ENCODE peak calls at places on chromosomes 12 and 14, in ten cellular contexts. M is Calu3, Y is HFFc6, U is endothelial cell, F is foreskin fibroblast, K is tibial nerve, Z is left ventricle myocardium inferior, A is heart right ventricle, N is ovary, P is fibroblast of pulmonary artery. S is an unnamed sample.

GRCh38 chr12:24864796-24865125 is 84.1 kb downstream of the BCAT1 start:
- DNase-seq in M (no peak), Y (peak), U (no peak), F (no peak), K (no peak), Z (no peak), A (no peak), N (no peak), P (no peak), S (no peak)

GRCh38 chr12:123435636-123436016 is 858 bp downstream of the RILPL2 start:
- DNase-seq in M (no peak), Y (no peak), U (no peak), F (no peak), K (no peak), Z (no peak), A (no peak), N (no peak), P (no peak), S (no peak)

GRCh38 chr14:37469650-37470049 is 125.4 kb downstream of the FOXA1 start:
- DNase-seq in M (no peak), Y (no peak), U (no peak), F (no peak), K (no peak), Z (no peak), A (no peak), N (no peak), P (no peak), S (no peak)

GRCh38 chr12:107287436-107288413 is 194.4 kb upstream of the CRY1 start:
- DNase-seq in M (no peak), Y (no peak), U (no peak), F (no peak), K (no peak), Z (no peak), A (no peak), N (no peak), P (no peak), S (no peak)

GRCh38 chr14:74591899-74592298 is 20.1 kb downstream of the LTBP2 start:
- DNase-seq in M (no peak), Y (no peak), U (no peak), F (peak), K (no peak), Z (no peak), A (no peak), N (no peak), P (no peak), S (no peak)

GRCh38 chr14:78758333-78758732 is 588.2 kb downstream of the NRXN3 start:
- DNase-seq in M (peak), Y (peak), U (peak), F (no peak), K (no peak), Z (no peak), A (no peak), N (no peak), P (peak), S (no peak)

GRCh38 chr14:69439516-69440270 is 41.2 kb downstream of the SLC39A9 start:
- DNase-seq in M (no peak), Y (no peak), U (no peak), F (no peak), K (no peak), Z (no peak), A (no peak), N (no peak), P (no peak), S (no peak)

GRCh38 chr12:113299619-113300237 is 35.2 kb downstream of the SLC8B1 start:
- DNase-seq in M (peak), Y (peak), U (no peak), F (peak), K (no peak), Z (peak), A (peak), N (peak), P (peak), S (peak)

GRCh38 chr14:72472845-72473244 is 421.1 kb downstream of the DPF3 start:
- DNase-seq in M (no peak), Y (no peak), U (no peak), F (no peak), K (no peak), Z (no peak), A (no peak), N (no peak), P (peak), S (no peak)
- TF ChIP-seq CTCF in M (no peak), Y (peak), U (peak), F (no peak), K (no peak), Z (no peak), A (no peak), N (no peak), P (no peak), S (no peak)

GRCh38 chr12:64892561-64892960 is 68.1 kb downstream of the TBC1D30 start:
- DNase-seq in M (no peak), Y (no peak), U (no peak), F (no peak), K (no peak), Z (no peak), A (no peak), N (no peak), P (no peak), S (no peak)

GRCh38 chr12:64893961-64894360 is 69.5 kb downstream of the TBC1D30 start:
- DNase-seq in M (no peak), Y (peak), U (no peak), F (peak), K (no peak), Z (no peak), A (no peak), N (no peak), P (peak), S (no peak)

GRCh38 chr12:64895541-64895940 is 71.1 kb downstream of the TBC1D30 start:
- DNase-seq in M (no peak), Y (peak), U (no peak), F (peak), K (no peak), Z (no peak), A (no peak), N (no peak), P (peak), S (no peak)

GRCh38 chr12:64891629-64892028 is 67.2 kb downstream of the TBC1D30 start:
- DNase-seq in M (no peak), Y (no peak), U (no peak), F (no peak), K (no peak), Z (no peak), A (no peak), N (no peak), P (no peak), S (no peak)

GRCh38 chr12:64894827-64895475 is 70.5 kb downstream of the TBC1D30 start:
- DNase-seq in M (no peak), Y (peak), U (no peak), F (peak), K (no peak), Z (no peak), A (no peak), N (no peak), P (no peak), S (no peak)
- TF ChIP-seq CTCF in M (no peak), Y (no peak), U (no peak), F (no peak), K (no peak), Z (no peak), A (no peak), N (no peak), P (no peak), S (no peak)

GRCh38 chr12:61546296-61546695 is 713.9 kb upstream of the USP15 start:
- DNase-seq in M (peak), Y (no peak), U (no peak), F (no peak), K (no peak), Z (no peak), A (no peak), N (no peak), P (no peak), S (no peak)
- TF ChIP-seq CTCF in M (peak), Y (no peak), U (no peak), F (no peak), K (no peak), Z (no peak), A (no peak), N (no peak), P (no peak), S (no peak)

GRCh38 chr12:115223322-115223721 is 539.3 kb upstream of the TBX3 start:
- DNase-seq in M (no peak), Y (peak), U (no peak), F (peak), K (no peak), Z (no peak), A (peak), N (no peak), P (peak), S (no peak)

GRCh38 chr12:115225845-115226244 is 541.9 kb upstream of the TBX3 start:
- DNase-seq in M (no peak), Y (no peak), U (no peak), F (no peak), K (no peak), Z (no peak), A (no peak), N (no peak), P (no peak), S (no peak)

GRCh38 chr12:115224031-115224430 is 540.1 kb upstream of the TBX3 start:
- DNase-seq in M (no peak), Y (no peak), U (no peak), F (no peak), K (no peak), Z (no peak), A (no peak), N (no peak), P (peak), S (no peak)

GRCh38 chr12:115227137-115227615 is 543.2 kb upstream of the TBX3 start:
- DNase-seq in M (no peak), Y (peak), U (no peak), F (peak), K (no peak), Z (peak), A (peak), N (no peak), P (peak), S (peak)

GRCh38 chr12:115222220-115222619 is 538.2 kb upstream of the TBX3 start:
- DNase-seq in M (no peak), Y (no peak), U (no peak), F (no peak), K (no peak), Z (no peak), A (no peak), N (no peak), P (no peak), S (no peak)
- TF ChIP-seq CTCF in M (no peak), Y (no peak), U (no peak), F (no peak), K (no peak), Z (no peak), A (no peak), N (no peak), P (no peak), S (no peak)

DNA sequence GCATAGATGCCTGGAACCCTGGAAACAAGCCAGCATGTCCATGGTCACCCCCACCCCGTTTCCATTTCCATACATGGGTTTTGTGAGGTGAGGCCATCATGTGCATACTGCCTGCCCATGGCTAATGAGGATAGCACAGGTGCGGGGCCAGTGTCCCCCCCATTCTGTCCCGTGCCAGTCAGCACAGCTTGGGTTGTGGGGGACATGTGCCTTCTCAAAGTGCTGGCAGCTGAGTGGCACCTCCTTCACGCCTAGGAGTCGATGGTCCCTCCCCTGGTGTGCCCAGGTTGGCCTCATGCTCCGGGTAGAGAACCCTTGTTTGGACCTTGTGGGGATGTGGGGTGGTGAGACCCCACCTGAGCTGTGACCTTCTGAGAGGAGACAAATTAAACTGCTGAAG is 7.2 kb downstream of the YY1 start:
- DNase-seq in M (peak), Y (no peak), U (no peak), F (no peak), K (no peak), Z (no peak), A (no peak), N (no peak), P (no peak), S (no peak)
- TF ChIP-seq CTCF in M (no peak), Y (no peak), U (no peak), F (no peak), K (no peak), Z (no peak), A (no peak), N (no peak), P (no peak), S (no peak)

GRCh38 chr14:26394114-26394855 is 203.5 kb downstream of the NOVA1 start:
- DNase-seq in M (no peak), Y (no peak), U (no peak), F (peak), K (no peak), Z (no peak), A (no peak), N (no peak), P (peak), S (no peak)
- TF ChIP-seq CTCF in M (no peak), Y (peak), U (no peak), F (no peak), K (peak), Z (peak), A (peak), N (no peak), P (peak), S (peak)

GRCh38 chr14:32203928-32204357 is 874 bp upstream of the RNU6-8 start:
- DNase-seq in M (peak), Y (no peak), U (peak), F (no peak), K (no peak), Z (peak), A (no peak), N (peak), P (peak), S (no peak)

GRCh38 chr14:32201196-32201815 is 539 bp upstream of the RNU6-7 start:
- DNase-seq in M (peak), Y (no peak), U (peak), F (no peak), K (peak), Z (peak), A (peak), N (peak), P (peak), S (peak)

GRCh38 chr14:32202468-32202865 is 602 bp downstream of the RNU6-8 start:
- DNase-seq in M (no peak), Y (no peak), U (peak), F (no peak), K (no peak), Z (no peak), A (no peak), N (no peak), P (no peak), S (no peak)

GRCh38 chr14:32201816-32202467 is at the start of gene RNU6-7:
- DNase-seq in M (peak), Y (no peak), U (peak), F (no peak), K (no peak), Z (peak), A (peak), N (peak), P (peak), S (no peak)

GRCh38 chr14:32202941-32203882 is at the start of gene RNU6-8:
- DNase-seq in M (peak), Y (peak), U (peak), F (peak), K (peak), Z (peak), A (peak), N (peak), P (peak), S (peak)
- TF ChIP-seq CTCF in M (no peak), Y (no peak), U (no peak), F (no peak), K (no peak), Z (peak), A (peak), N (no peak), P (no peak), S (no peak)

DNA sequence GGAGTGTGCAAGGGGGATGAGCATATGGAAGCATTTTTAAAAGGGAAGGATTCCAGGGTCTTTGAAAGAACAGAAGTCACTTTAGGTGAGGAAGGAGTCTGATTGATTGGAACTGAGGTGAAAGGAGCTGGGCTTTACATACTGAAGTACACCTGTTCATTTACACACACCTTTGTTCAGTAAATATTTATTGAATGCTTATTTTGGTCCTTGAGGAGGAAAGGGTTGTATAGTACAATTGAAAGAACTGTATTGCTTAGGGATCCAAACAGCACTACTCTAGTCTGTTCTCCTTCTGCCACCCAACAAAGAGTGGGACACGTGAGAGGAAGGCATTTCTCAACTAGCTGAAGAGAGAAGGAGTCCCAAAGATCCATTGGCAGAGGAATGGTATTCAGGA is 63.9 kb downstream of the APAF1 start:
- DNase-seq in M (no peak), Y (no peak), U (no peak), F (no peak), K (no peak), Z (no peak), A (no peak), N (no peak), P (no peak), S (no peak)
- TF ChIP-seq CTCF in M (no peak), Y (no peak), U (no peak), F (no peak), K (no peak), Z (no peak), A (no peak), N (no peak), P (no peak), S (no peak)

S was measured in right atrium auricular region.